ENCODE peak calls at places on chromosomes 4 and X, in six cellular contexts. N is endodermal cell; T is astrocyte; F is esophagus muscularis mucosa; S is CD8-positive, alpha-beta memory T cell; J is sigmoid colon. W is an unnamed sample.

GRCh38 chrX:44232100-44232499 is 111.4 kb downstream of the EFHC2 start:
- DNase-seq in F (no peak), J (no peak), T (no peak), S (no peak), N (no peak), W (no peak)

GRCh38 chr4:23945521-23946017 is 55.7 kb upstream of the PPARGC1A start:
- DNase-seq in N (no peak), T (peak; percentile 73), F (no peak), S (no peak), J (no peak), W (no peak)

GRCh38 chr4:2795558-2796260 is 2.8 kb downstream of the SH3BP2 start:
- DNase-seq in T (no peak), S (no peak), F (no peak), J (peak; percentile 63), N (peak; percentile 45), W (no peak)

GRCh38 chr4:152778656-152779512 is 646 bp downstream of the TIGD4 start:
- DNase-seq in S (peak; percentile 24), F (no peak), T (peak; percentile 6), N (peak; percentile 62), J (peak; percentile 66), W (peak; percentile 39)

GRCh38 chr4:4864443-4864939 is 5.0 kb downstream of the MSX1 start:
- DNase-seq in T (no peak), J (no peak), F (no peak), N (no peak), S (no peak), W (no peak)

GRCh38 chr4:15695240-15695699 is 7.6 kb upstream of the BST1 start:
- DNase-seq in S (no peak), F (no peak), J (no peak), T (peak; percentile 100), N (peak; percentile 86), W (no peak)

GRCh38 chr4:40848981-40849380 is 99.2 kb downstream of the NSUN7 start:
- DNase-seq in S (no peak), J (no peak), N (no peak), T (no peak), F (no peak), W (no peak)

GRCh38 chr4:53906786-53907185 is 157.6 kb downstream of the CHIC2 start:
- DNase-seq in J (no peak), T (no peak), N (no peak), F (peak; percentile 1), S (no peak), W (no peak)

GRCh38 chr4:169024762-169025161 is 14.7 kb upstream of the CBR4 start:
- DNase-seq in T (peak; percentile 18), J (no peak), N (no peak), F (no peak), S (no peak), W (no peak)

GRCh38 chrX:155995476-155995875 is 2.0 kb upstream of the IL9R start:
- DNase-seq in N (no peak), F (no peak), S (no peak), J (no peak), T (no peak), W (no peak)

GRCh38 chr4:8472689-8473197 is 32.2 kb downstream of the TRMT44 start:
- DNase-seq in F (no peak), S (no peak), N (peak; percentile 50), T (peak; percentile 96), J (peak; percentile 86), W (no peak)
- H3K27ac ChIP-seq in F (peak overlapping the region; percentile 67), S (peak overlapping the region; percentile 31), N (no peak overlapping the region), T (peak overlapping the region; percentile 77), J (peak overlapping the region; percentile 79), W (no peak overlapping the region)

GRCh38 chrX:129957241-129958099 is 25.0 kb upstream of the BCORL1 start:
- DNase-seq in F (no peak), T (peak; percentile 18), N (peak; percentile 87), J (peak; percentile 73), S (peak; percentile 16), W (no peak)
- H3K27ac ChIP-seq in F (peak overlapping the region; percentile 41), T (no peak overlapping the region), N (no peak overlapping the region), J (peak overlapping the region; percentile 63), S (peak overlapping the region; percentile 54), W (peak overlapping the region; percentile 45)

GRCh38 chr4:153792007-153792892 is 3.4 kb upstream of the SFRP2 start:
- DNase-seq in T (no peak), F (no peak), N (peak; percentile 98), J (peak; percentile 84), S (no peak), W (no peak)
- H3K27ac ChIP-seq in T (no peak overlapping the region), F (no peak overlapping the region), N (peak overlapping the region; percentile 25), J (no peak overlapping the region), S (no peak overlapping the region), W (no peak overlapping the region)

GRCh38 chrX:154373340-154374306 is 811 bp downstream of the FLNA start:
- DNase-seq in J (no peak), T (peak; percentile 67), S (no peak), N (peak; percentile 92), F (no peak), W (no peak)
- H3K27ac ChIP-seq in J (peak overlapping the region; percentile 98), T (peak overlapping the region; percentile 26), S (peak overlapping the region; percentile 47), N (no peak overlapping the region), F (peak overlapping the region; percentile 96), W (peak overlapping the region; percentile 48)

GRCh38 chr4:112881842-112882241 is 167.6 kb upstream of the ANK2 start:
- DNase-seq in S (no peak), F (no peak), T (no peak), J (no peak), N (peak; percentile 57), W (no peak)
- H3K27ac ChIP-seq in S (no peak overlapping the region), F (no peak overlapping the region), T (no peak overlapping the region), J (no peak overlapping the region), N (peak overlapping the region; percentile 41), W (no peak overlapping the region)

GRCh38 chrX:65591206-65591605 is 56.6 kb upstream of the LAS1L start:
- DNase-seq in T (no peak), N (no peak), F (no peak), J (no peak), S (no peak), W (no peak)

GRCh38 chrX:65587616-65588526 is 53.3 kb upstream of the LAS1L start:
- DNase-seq in S (no peak), T (no peak), J (peak; percentile 94), N (no peak), F (peak; percentile 91), W (no peak)

GRCh38 chrX:65586491-65586890 is 51.9 kb upstream of the LAS1L start:
- DNase-seq in F (no peak), T (peak; percentile 22), S (no peak), J (no peak), N (no peak), W (no peak)

GRCh38 chrX:65589304-65589703 is 54.7 kb upstream of the LAS1L start:
- DNase-seq in N (no peak), J (no peak), F (no peak), T (no peak), S (no peak), W (no peak)

DNA sequence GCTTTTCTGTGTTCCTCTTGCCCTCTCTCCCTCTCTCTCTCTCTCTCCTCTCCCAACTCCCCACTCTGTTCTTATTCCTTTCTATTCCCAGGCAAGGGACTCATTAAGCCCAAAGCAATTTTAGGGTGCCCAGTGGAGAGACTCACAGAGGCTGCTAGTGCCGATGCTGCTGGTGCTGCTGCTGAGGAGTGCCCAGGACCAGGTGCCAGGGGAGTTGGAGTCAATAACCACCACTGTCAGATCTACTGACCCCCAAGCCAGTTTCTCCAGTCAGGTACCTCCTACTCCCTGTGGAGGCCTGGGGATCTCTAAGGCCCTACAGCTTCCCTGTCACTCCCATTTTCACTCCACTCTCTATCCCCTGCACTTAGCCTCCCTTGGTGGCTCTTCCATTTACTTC is 54.2 kb upstream of the LAS1L start:
- DNase-seq in N (no peak), T (no peak), S (no peak), F (no peak), J (no peak), W (no peak)
- H3K27ac ChIP-seq in N (no peak overlapping the region), T (no peak overlapping the region), S (no peak overlapping the region), F (peak overlapping the region; percentile 27), J (peak overlapping the region; percentile 32), W (no peak overlapping the region)

DNA sequence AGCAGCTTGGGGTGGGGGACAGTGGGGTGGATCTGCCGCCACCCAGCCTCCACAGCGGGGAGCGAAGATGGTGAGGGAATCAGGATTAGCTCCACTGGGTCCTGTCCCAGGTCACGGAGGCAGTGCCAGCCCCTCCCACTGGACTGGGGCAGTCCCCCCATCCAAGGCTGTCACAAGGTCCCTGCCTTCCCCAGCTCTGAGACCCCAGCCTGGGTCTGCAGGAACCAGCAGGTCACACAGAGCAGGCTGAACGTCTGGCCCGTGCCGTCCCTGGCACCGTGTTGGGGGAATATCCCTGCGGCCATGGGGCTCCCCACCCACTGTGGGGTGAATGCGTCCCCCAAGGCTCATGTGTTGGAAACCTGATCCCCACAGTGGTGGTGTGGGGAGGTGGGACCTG is 62.6 kb downstream of the FAM53A start:
- DNase-seq in J (no peak), N (no peak), F (no peak), T (no peak), S (no peak), W (no peak)
- H3K27ac ChIP-seq in J (no peak overlapping the region), N (no peak overlapping the region), F (no peak overlapping the region), T (no peak overlapping the region), S (no peak overlapping the region), W (no peak overlapping the region)

DNA sequence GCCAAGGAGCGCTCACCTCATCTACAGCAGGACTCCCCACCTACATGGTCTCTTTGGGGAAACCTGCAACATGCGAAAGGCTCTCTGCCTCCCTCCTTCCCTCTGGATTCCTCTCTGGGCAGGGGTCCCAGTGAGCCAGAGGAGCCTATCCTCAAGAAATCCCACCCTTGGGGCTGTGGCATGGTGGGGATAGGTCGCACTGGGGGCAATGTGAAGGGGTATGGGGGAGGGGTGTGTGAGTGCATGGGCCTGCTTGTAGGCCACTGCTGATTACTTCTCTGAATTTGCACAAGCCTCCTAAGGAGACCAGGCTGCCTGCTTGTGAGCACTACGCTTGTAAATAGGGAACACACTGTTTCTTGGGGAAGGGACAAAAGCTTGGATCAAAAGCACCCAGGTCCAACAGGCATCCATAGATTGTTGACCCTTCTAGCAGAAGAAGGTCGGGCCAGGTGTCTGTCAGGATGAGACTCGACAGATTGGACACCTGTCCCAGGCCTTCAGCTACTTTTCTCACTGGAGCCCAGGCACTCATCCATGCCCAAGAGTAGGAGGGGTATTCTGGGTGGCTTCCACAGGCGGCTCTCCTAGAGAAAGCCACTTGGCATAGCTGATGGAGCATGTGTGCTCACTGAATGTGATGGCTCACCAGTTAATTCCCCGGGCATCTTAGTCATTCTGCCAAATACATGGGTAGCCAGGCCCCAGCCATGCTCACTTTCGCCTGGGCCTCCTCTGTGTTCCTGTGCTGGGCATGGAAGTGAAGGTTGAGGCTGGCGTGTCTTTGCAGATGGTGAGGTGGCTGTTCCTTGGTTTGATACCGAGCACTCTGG is 75.0 kb downstream of the NBDY start:
- DNase-seq in F (no peak), N (peak; percentile 29), S (no peak), J (no peak), T (no peak), W (no peak)
- H3K27ac ChIP-seq in F (peak overlapping the region; percentile 86), N (no peak overlapping the region), S (no peak overlapping the region), J (no peak overlapping the region), T (no peak overlapping the region), W (peak overlapping the region; percentile 52)

GRCh38 chrX:103404225-103405008 is 28.1 kb downstream of the BEX3 start:
- DNase-seq in F (peak; percentile 91), T (peak; percentile 84), J (peak; percentile 76), N (peak; percentile 92), S (peak; percentile 33), W (no peak)
- H3K27ac ChIP-seq in F (peak overlapping the region; percentile 30), T (peak overlapping the region; percentile 85), J (peak overlapping the region; percentile 32), N (peak overlapping the region; percentile 49), S (no peak overlapping the region), W (no peak overlapping the region)

W was measured in naive thymus-derived CD4-positive, alpha-beta T cell.